ENCODE peak calls at places on chromosomes 4 and X, in six cellular contexts. One of them, this sample, is unnamed.

GRCh38 chr4:153488719-153489384 is 22.7 kb downstream of the TMEM131L start:
- DNase-seq in WTC11: peak; percentile 46
- DNase-seq in activated CD4-positive, CD25-positive, alpha-beta regulatory T cell treated with anti-CD3 and anti-CD28 coated beads, Interleukin-2, amount 50 U/mL, for 16 hours: no peak
- DNase-seq in pancreas: no peak
- DNase-seq in NCI-H1436: no peak
- DNase-seq in PC-3: no peak
- DNase-seq in this sample: no peak

GRCh38 chr4:83486457-83487129 is 1.7 kb upstream of the ABRAXAS1 start:
- DNase-seq in WTC11: no peak
- DNase-seq in activated CD4-positive, CD25-positive, alpha-beta regulatory T cell treated with anti-CD3 and anti-CD28 coated beads, Interleukin-2, amount 50 U/mL, for 16 hours: no peak
- DNase-seq in pancreas: no peak
- DNase-seq in NCI-H1436: no peak
- DNase-seq in PC-3: no peak
- DNase-seq in this sample: no peak

GRCh38 chr4:153143527-153144348 is 60.5 kb upstream of the TRIM2 start:
- DNase-seq in WTC11: no peak
- DNase-seq in activated CD4-positive, CD25-positive, alpha-beta regulatory T cell treated with anti-CD3 and anti-CD28 coated beads, Interleukin-2, amount 50 U/mL, for 16 hours: no peak
- DNase-seq in pancreas: peak; percentile 37
- DNase-seq in NCI-H1436: peak; percentile 67
- DNase-seq in PC-3: peak; percentile 42
- DNase-seq in this sample: no peak

GRCh38 chrX:107857815-107858214 is 32.1 kb downstream of the MID2 start:
- DNase-seq in WTC11: no peak
- DNase-seq in activated CD4-positive, CD25-positive, alpha-beta regulatory T cell treated with anti-CD3 and anti-CD28 coated beads, Interleukin-2, amount 50 U/mL, for 16 hours: no peak
- DNase-seq in pancreas: no peak
- DNase-seq in NCI-H1436: no peak
- DNase-seq in PC-3: no peak
- DNase-seq in this sample: no peak

GRCh38 chr4:21790437-21791029 is 158.0 kb downstream of the KCNIP4 start:
- DNase-seq in WTC11: no peak
- DNase-seq in activated CD4-positive, CD25-positive, alpha-beta regulatory T cell treated with anti-CD3 and anti-CD28 coated beads, Interleukin-2, amount 50 U/mL, for 16 hours: no peak
- DNase-seq in pancreas: no peak
- DNase-seq in NCI-H1436: no peak
- DNase-seq in PC-3: peak; percentile 78
- DNase-seq in this sample: no peak

GRCh38 chr4:168509786-168510185 is 12.9 kb downstream of the PALLD start:
- DNase-seq in WTC11: no peak
- DNase-seq in activated CD4-positive, CD25-positive, alpha-beta regulatory T cell treated with anti-CD3 and anti-CD28 coated beads, Interleukin-2, amount 50 U/mL, for 16 hours: no peak
- DNase-seq in pancreas: no peak
- DNase-seq in NCI-H1436: no peak
- DNase-seq in PC-3: no peak
- DNase-seq in this sample: no peak

GRCh38 chrX:57282568-57282967 is 3.9 kb upstream of the FAAH2 start:
- DNase-seq in WTC11: no peak
- DNase-seq in activated CD4-positive, CD25-positive, alpha-beta regulatory T cell treated with anti-CD3 and anti-CD28 coated beads, Interleukin-2, amount 50 U/mL, for 16 hours: no peak
- DNase-seq in pancreas: no peak
- DNase-seq in NCI-H1436: no peak
- DNase-seq in PC-3: peak; percentile 52
- DNase-seq in this sample: no peak

GRCh38 chr4:108255203-108255747 is 86.5 kb upstream of the LEF1 start:
- DNase-seq in WTC11: no peak
- DNase-seq in activated CD4-positive, CD25-positive, alpha-beta regulatory T cell treated with anti-CD3 and anti-CD28 coated beads, Interleukin-2, amount 50 U/mL, for 16 hours: no peak
- DNase-seq in pancreas: no peak
- DNase-seq in NCI-H1436: no peak
- DNase-seq in PC-3: no peak
- DNase-seq in this sample: no peak

GRCh38 chr4:184680698-184681097 is 31.2 kb downstream of the PRIMPOL start:
- DNase-seq in WTC11: no peak
- DNase-seq in activated CD4-positive, CD25-positive, alpha-beta regulatory T cell treated with anti-CD3 and anti-CD28 coated beads, Interleukin-2, amount 50 U/mL, for 16 hours: no peak
- DNase-seq in pancreas: no peak
- DNase-seq in NCI-H1436: no peak
- DNase-seq in PC-3: no peak
- DNase-seq in this sample: no peak

GRCh38 chr4:112647785-112648184 is 10.8 kb downstream of the LARP7 start:
- DNase-seq in WTC11: no peak
- DNase-seq in activated CD4-positive, CD25-positive, alpha-beta regulatory T cell treated with anti-CD3 and anti-CD28 coated beads, Interleukin-2, amount 50 U/mL, for 16 hours: no peak
- DNase-seq in pancreas: no peak
- DNase-seq in NCI-H1436: no peak
- DNase-seq in PC-3: no peak
- DNase-seq in this sample: no peak

GRCh38 chr4:152032722-152033131 is 271.9 kb upstream of the GATB start:
- DNase-seq in WTC11: no peak
- DNase-seq in activated CD4-positive, CD25-positive, alpha-beta regulatory T cell treated with anti-CD3 and anti-CD28 coated beads, Interleukin-2, amount 50 U/mL, for 16 hours: no peak
- DNase-seq in pancreas: no peak
- DNase-seq in NCI-H1436: no peak
- DNase-seq in PC-3: peak; percentile 36
- DNase-seq in this sample: no peak

GRCh38 chr4:45662996-45663395 is 460.9 kb downstream of the GABRG1 start:
- DNase-seq in WTC11: no peak
- DNase-seq in activated CD4-positive, CD25-positive, alpha-beta regulatory T cell treated with anti-CD3 and anti-CD28 coated beads, Interleukin-2, amount 50 U/mL, for 16 hours: no peak
- DNase-seq in pancreas: peak; percentile 14
- DNase-seq in NCI-H1436: no peak
- DNase-seq in PC-3: peak; percentile 46
- DNase-seq in this sample: no peak

GRCh38 chr4:2061208-2062131 is 2.3 kb downstream of the NAT8L start:
- DNase-seq in WTC11: no peak
- DNase-seq in activated CD4-positive, CD25-positive, alpha-beta regulatory T cell treated with anti-CD3 and anti-CD28 coated beads, Interleukin-2, amount 50 U/mL, for 16 hours: no peak
- DNase-seq in pancreas: no peak
- DNase-seq in NCI-H1436: no peak
- DNase-seq in PC-3: no peak
- DNase-seq in this sample: no peak

GRCh38 chrX:39689374-39690104 is 408.2 kb downstream of the BCOR start:
- DNase-seq in WTC11: no peak
- DNase-seq in activated CD4-positive, CD25-positive, alpha-beta regulatory T cell treated with anti-CD3 and anti-CD28 coated beads, Interleukin-2, amount 50 U/mL, for 16 hours: no peak
- DNase-seq in pancreas: no peak
- DNase-seq in NCI-H1436: no peak
- DNase-seq in PC-3: no peak
- DNase-seq in this sample: no peak

GRCh38 chr4:154126276-154126675 is 337.4 kb upstream of the SFRP2 start:
- DNase-seq in WTC11: no peak
- DNase-seq in activated CD4-positive, CD25-positive, alpha-beta regulatory T cell treated with anti-CD3 and anti-CD28 coated beads, Interleukin-2, amount 50 U/mL, for 16 hours: no peak
- DNase-seq in pancreas: no peak
- DNase-seq in NCI-H1436: no peak
- DNase-seq in PC-3: no peak
- DNase-seq in this sample: no peak

GRCh38 chr4:46946914-46947313 is 37.9 kb upstream of the COX7B2 start:
- DNase-seq in WTC11: no peak
- DNase-seq in activated CD4-positive, CD25-positive, alpha-beta regulatory T cell treated with anti-CD3 and anti-CD28 coated beads, Interleukin-2, amount 50 U/mL, for 16 hours: no peak
- DNase-seq in pancreas: no peak
- DNase-seq in NCI-H1436: no peak
- DNase-seq in PC-3: no peak
- DNase-seq in this sample: no peak

GRCh38 chr4:147981305-147981704 is 249.4 kb downstream of the ARHGAP10 start:
- DNase-seq in WTC11: no peak
- DNase-seq in activated CD4-positive, CD25-positive, alpha-beta regulatory T cell treated with anti-CD3 and anti-CD28 coated beads, Interleukin-2, amount 50 U/mL, for 16 hours: no peak
- DNase-seq in pancreas: no peak
- DNase-seq in NCI-H1436: no peak
- DNase-seq in PC-3: no peak
- DNase-seq in this sample: no peak

GRCh38 chr4:70704333-70705145 is 16.2 kb downstream of the UTP3 start:
- DNase-seq in WTC11: peak; percentile 92
- DNase-seq in activated CD4-positive, CD25-positive, alpha-beta regulatory T cell treated with anti-CD3 and anti-CD28 coated beads, Interleukin-2, amount 50 U/mL, for 16 hours: peak; percentile 15
- DNase-seq in pancreas: peak; percentile 87
- DNase-seq in NCI-H1436: peak; percentile 67
- DNase-seq in PC-3: peak; percentile 81
- DNase-seq in this sample: peak; percentile 51

GRCh38 chr4:140659935-140660710 is 91.4 kb upstream of the UCP1 start:
- DNase-seq in WTC11: no peak
- DNase-seq in activated CD4-positive, CD25-positive, alpha-beta regulatory T cell treated with anti-CD3 and anti-CD28 coated beads, Interleukin-2, amount 50 U/mL, for 16 hours: no peak
- DNase-seq in pancreas: no peak
- DNase-seq in NCI-H1436: no peak
- DNase-seq in PC-3: no peak
- DNase-seq in this sample: no peak

GRCh38 chrX:134670241-134670811 is 12.1 kb upstream of the PLAC1 start:
- DNase-seq in WTC11: no peak
- DNase-seq in activated CD4-positive, CD25-positive, alpha-beta regulatory T cell treated with anti-CD3 and anti-CD28 coated beads, Interleukin-2, amount 50 U/mL, for 16 hours: no peak
- DNase-seq in pancreas: peak; percentile 68
- DNase-seq in NCI-H1436: no peak
- DNase-seq in PC-3: peak; percentile 91
- DNase-seq in this sample: no peak

GRCh38 chr4:184851200-184851541 is 25.4 kb upstream of the ACSL1 start:
- DNase-seq in WTC11: no peak
- DNase-seq in activated CD4-positive, CD25-positive, alpha-beta regulatory T cell treated with anti-CD3 and anti-CD28 coated beads, Interleukin-2, amount 50 U/mL, for 16 hours: no peak
- DNase-seq in pancreas: no peak
- DNase-seq in NCI-H1436: no peak
- DNase-seq in PC-3: no peak
- DNase-seq in this sample: no peak

GRCh38 chr4:113316879-113317278 is 267.4 kb downstream of the ANK2 start:
- DNase-seq in WTC11: no peak
- DNase-seq in activated CD4-positive, CD25-positive, alpha-beta regulatory T cell treated with anti-CD3 and anti-CD28 coated beads, Interleukin-2, amount 50 U/mL, for 16 hours: no peak
- DNase-seq in pancreas: no peak
- DNase-seq in NCI-H1436: no peak
- DNase-seq in PC-3: no peak
- DNase-seq in this sample: no peak

GRCh38 chrX:10579753-10580060 is 40.7 kb downstream of the MID1 start:
- DNase-seq in WTC11: no peak
- DNase-seq in activated CD4-positive, CD25-positive, alpha-beta regulatory T cell treated with anti-CD3 and anti-CD28 coated beads, Interleukin-2, amount 50 U/mL, for 16 hours: no peak
- DNase-seq in pancreas: no peak
- DNase-seq in NCI-H1436: no peak
- DNase-seq in PC-3: no peak
- DNase-seq in this sample: no peak

This sample was measured in activated effector memory CD4-positive, alpha-beta T cell treated with Interleukin-2 at 50 U/mL for 16 hours.